ENCODE peak calls at places on chromosomes 4 and X, in six cellular contexts. C is RWPE2, H is choroid plexus epithelial cell, Q is DMS53, R is Panc1, B is cardiac muscle cell. M is an unnamed sample.

GRCh38 chr4:125432078-125432477 is 117.3 kb downstream of the FAT4 start:
- DNase-seq in Q (peak), R (no peak), C (no peak), B (peak), H (peak), M (no peak)

GRCh38 chrX:71052721-71053120 is 15.4 kb downstream of the SNX12 start:
- DNase-seq in Q (no peak), H (peak), C (no peak), R (no peak), B (no peak), M (no peak)

GRCh38 chrX:53716328-53717088 is 30.0 kb upstream of the HUWE1 start:
- DNase-seq in Q (no peak), H (peak), R (no peak), C (no peak), B (no peak), M (peak)

GRCh38 chr4:101200561-101200960 is 146.8 kb downstream of the PPP3CA start:
- DNase-seq in H (peak), R (peak), C (no peak), B (no peak), Q (peak), M (no peak)

GRCh38 chr4:38753021-38753806 is 29.6 kb downstream of the TLR10 start:
- DNase-seq in Q (peak), H (peak), B (peak), R (no peak), C (peak), M (no peak)

GRCh38 chr4:98659741-98660507 is 1.5 kb upstream of the TSPAN5 start:
- DNase-seq in H (no peak), R (no peak), B (no peak), Q (peak), C (no peak), M (no peak)

GRCh38 chr4:99894998-99895397 is 771 bp upstream of the LAMTOR3 start:
- DNase-seq in H (no peak), Q (peak), C (no peak), B (no peak), R (no peak), M (no peak)

GRCh38 chr4:76670631-76671030 is 227.3 kb downstream of the SOWAHB start:
- DNase-seq in R (no peak), B (no peak), Q (no peak), H (no peak), C (no peak), M (no peak)

GRCh38 chrX:65241059-65241721 is 264.9 kb upstream of the ZC4H2 start:
- DNase-seq in B (no peak), H (no peak), R (no peak), Q (no peak), C (no peak), M (no peak)

GRCh38 chr4:152382057-152382785 is 153.7 kb downstream of the FBXW7 start:
- DNase-seq in Q (peak), C (no peak), R (no peak), B (peak), H (peak), M (no peak)

GRCh38 chr4:153364061-153364460 is 19.6 kb downstream of the MND1 start:
- DNase-seq in B (no peak), R (no peak), Q (no peak), C (no peak), H (peak), M (no peak)

GRCh38 chr4:53185853-53186590 is 179.8 kb downstream of the SCFD2 start:
- DNase-seq in Q (no peak), B (no peak), H (peak), C (no peak), R (no peak), M (no peak)

GRCh38 chrX:84188320-84188834 is 378 bp upstream of the RPS6KA6 start:
- DNase-seq in C (peak), R (no peak), B (peak), H (peak), Q (peak), M (peak)

GRCh38 chr4:106344324-106344970 is 24.1 kb downstream of the GIMD1 start:
- DNase-seq in R (no peak), H (peak), C (no peak), B (no peak), Q (peak), M (no peak)

GRCh38 chr4:141002323-141002805 is 130.9 kb downstream of the RNF150 start:
- DNase-seq in R (no peak), Q (no peak), C (no peak), B (peak), H (peak), M (no peak)

GRCh38 chr4:138158746-138159297 is 83.3 kb downstream of the SLC7A11 start:
- DNase-seq in R (no peak), H (peak), C (no peak), Q (peak), B (no peak), M (no peak)

GRCh38 chrX:16771483-16772398 is 14.5 kb upstream of the TXLNG start:
- DNase-seq in B (peak), H (peak), C (no peak), R (peak), Q (peak), M (no peak)

GRCh38 chr4:112521123-112522116 is 5.4 kb upstream of the NEUROG2 start:
- DNase-seq in B (no peak), H (no peak), R (no peak), Q (peak), C (no peak), M (no peak)

GRCh38 chr4:159103406-159104131 is 690 bp downstream of the RAPGEF2 start:
- DNase-seq in H (peak), B (peak), C (peak), R (no peak), Q (peak), M (peak)

GRCh38 chrX:154019633-154020499 is at the start of gene IRAK1:
- DNase-seq in R (no peak), H (peak), Q (peak), B (peak), C (no peak), M (peak)

GRCh38 chr4:94641702-94642560 is 115.8 kb upstream of the BMPR1B start:
- DNase-seq in C (no peak), H (peak), B (no peak), Q (peak), R (no peak), M (no peak)

GRCh38 chr4:64882311-64883086 is 473.2 kb upstream of the TECRL start:
- DNase-seq in B (no peak), R (no peak), H (no peak), C (no peak), Q (peak), M (no peak)

GRCh38 chr4:38538517-38538916 is 125.5 kb upstream of the KLF3 start:
- DNase-seq in C (no peak), Q (no peak), R (no peak), B (no peak), H (no peak), M (no peak)

GRCh38 chrX:120556251-120556650 is 4.5 kb downstream of the CUL4B start:
- DNase-seq in H (no peak), R (no peak), Q (no peak), C (no peak), B (no peak), M (no peak)

GRCh38 chr4:48360285-48360965 is 19.1 kb downstream of the SLAIN2 start:
- DNase-seq in H (peak), R (no peak), C (no peak), B (no peak), Q (no peak), M (no peak)

GRCh38 chrX:56790778-56791177 is 61.7 kb downstream of the NBDY start:
- DNase-seq in C (no peak), Q (no peak), H (no peak), B (no peak), R (no peak), M (peak)

GRCh38 chr4:104967034-104967401 is 179.7 kb upstream of the TET2 start:
- DNase-seq in R (no peak), Q (peak), H (no peak), B (no peak), C (no peak), M (no peak)

GRCh38 chrX:32687379-32687778 is 524.0 kb downstream of the DMD start:
- DNase-seq in C (no peak), H (no peak), Q (peak), B (no peak), R (no peak), M (no peak)

GRCh38 chrX:16897445-16897844 is 27.3 kb upstream of the RBBP7 start:
- DNase-seq in B (no peak), R (no peak), Q (peak), C (no peak), H (no peak), M (no peak)

GRCh38 chr4:74873545-74874295 is 59.2 kb upstream of the PARM1 start:
- DNase-seq in C (no peak), R (no peak), H (peak), B (no peak), Q (no peak), M (no peak)

GRCh38 chrX:84044051-84044450 is 143.9 kb downstream of the RPS6KA6 start:
- DNase-seq in H (no peak), Q (peak), B (no peak), R (no peak), C (no peak), M (no peak)

GRCh38 chr4:1416948-1417260 is 10.7 kb upstream of the NKX1-1 start:
- DNase-seq in Q (no peak), R (no peak), C (peak), B (no peak), H (no peak), M (no peak)

GRCh38 chr4:8182858-8183725 is 16.0 kb upstream of the SH3TC1 start:
- DNase-seq in R (no peak), Q (no peak), C (peak), B (no peak), H (peak), M (no peak)

GRCh38 chrX:144275403-144275802 is 391.5 kb downstream of the UBE2NL start:
- DNase-seq in H (no peak), C (no peak), Q (peak), R (no peak), B (no peak), M (no peak)

GRCh38 chr4:176189891-176190795 is 5.2 kb downstream of the SPATA4 start:
- DNase-seq in B (peak), H (no peak), C (no peak), Q (no peak), R (no peak), M (no peak)